ENCODE peak calls at places on chromosomes 6 and 20, in six cellular contexts. O is RWPE1, B is natural killer cell, D is left ventricle myocardium superior, E is adrenal gland, A is mucosa of gallbladder. W is an unnamed sample.

GRCh38 chr6:72977114-72977513 is 248.2 kb downstream of the KHDC1L start:
- DNase-seq in O (no peak), B (no peak), D (no peak), E (no peak), A (no peak), W (no peak)

GRCh38 chr6:15663057-15663638 is 320 bp upstream of the DTNBP1 start:
- DNase-seq in O (peak; percentile 91), B (no peak), D (no peak), E (peak; percentile 77), A (no peak), W (peak; percentile 69)

GRCh38 chr6:110270166-110270565 is 88.0 kb downstream of the METTL24 start:
- DNase-seq in O (no peak), B (no peak), D (no peak), E (no peak), A (no peak), W (no peak)

GRCh38 chr6:105072799-105073199 is 107.0 kb downstream of the POPDC3 start:
- DNase-seq in O (peak; percentile 30), B (no peak), D (no peak), E (no peak), A (no peak), W (peak; percentile 88)

GRCh38 chr6:30480536-30481156 is 8.7 kb upstream of the HLA-E start:
- DNase-seq in O (no peak), B (peak; percentile 52), D (no peak), E (no peak), A (no peak), W (no peak)

GRCh38 chr6:133764011-133764812 is 124.7 kb upstream of the TCF21 start:
- DNase-seq in O (no peak), B (no peak), D (no peak), E (no peak), A (no peak), W (no peak)

GRCh38 chr20:62516345-62516744 is 40.5 kb upstream of the GATA5 start:
- DNase-seq in O (peak; percentile 48), B (no peak), D (peak; percentile 64), E (no peak), A (no peak), W (peak; percentile 40)

GRCh38 chr20:34022154-34022842 is 28.6 kb downstream of the RALY start:
- DNase-seq in O (peak; percentile 64), B (no peak), D (no peak), E (no peak), A (no peak), W (peak; percentile 45)

GRCh38 chr6:24899647-24900325 is 36.0 kb downstream of the RIPOR2 start:
- DNase-seq in O (no peak), B (no peak), D (no peak), E (no peak), A (no peak), W (no peak)

GRCh38 chr6:137121401-137121997 is 51.9 kb downstream of the IL22RA2 start:
- DNase-seq in O (no peak), B (no peak), D (no peak), E (no peak), A (no peak), W (no peak)

GRCh38 chr6:150320450-150320849 is 48.4 kb upstream of the IYD start:
- DNase-seq in O (no peak), B (no peak), D (peak; percentile 86), E (peak; percentile 45), A (no peak), W (no peak)

GRCh38 chr6:14406616-14407343 is 289.2 kb downstream of the CD83 start:
- DNase-seq in O (no peak), B (no peak), D (no peak), E (no peak), A (no peak), W (no peak)

GRCh38 chr6:70379473-70380013 is 33.8 kb upstream of the FAM135A start:
- DNase-seq in O (no peak), B (no peak), D (no peak), E (no peak), A (no peak), W (no peak)

GRCh38 chr6:138972226-138972665 is 15.8 kb downstream of the REPS1 start:
- DNase-seq in O (no peak), B (no peak), D (no peak), E (no peak), A (no peak), W (no peak)

GRCh38 chr6:101195581-101195980 is 197.9 kb upstream of the GRIK2 start:
- DNase-seq in O (no peak), B (no peak), D (no peak), E (no peak), A (no peak), W (no peak)

GRCh38 chr20:36310215-36310981 is 4.3 kb downstream of the DLGAP4 start:
- DNase-seq in O (no peak), B (no peak), D (no peak), E (no peak), A (no peak), W (no peak)

GRCh38 chr6:25835442-25836283 is 3.8 kb upstream of the SLC17A1 start:
- DNase-seq in O (no peak), B (no peak), D (no peak), E (no peak), A (no peak), W (no peak)

GRCh38 chr20:2750343-2751251 is 49.8 kb downstream of the CPXM1 start:
- DNase-seq in O (peak; percentile 36), B (peak; percentile 15), D (peak; percentile 45), E (peak; percentile 55), A (peak; percentile 26), W (peak; percentile 45)

GRCh38 chr6:4017847-4018193 is 61.1 kb downstream of the FAM217A start:
- DNase-seq in O (no peak), B (no peak), D (no peak), E (no peak), A (no peak), W (peak; percentile 46)

GRCh38 chr6:117446851-117447250 is 21.1 kb upstream of the ROS1 start:
- DNase-seq in O (no peak), B (no peak), D (no peak), E (no peak), A (no peak), W (no peak)

GRCh38 chr20:41185013-41185757 is 47.8 kb downstream of the PLCG1 start:
- DNase-seq in O (no peak), B (no peak), D (no peak), E (peak; percentile 21), A (peak; percentile 6), W (no peak)

GRCh38 chr6:14736231-14736953 is 509.5 kb upstream of the JARID2 start:
- DNase-seq in O (no peak), B (no peak), D (no peak), E (no peak), A (no peak), W (no peak)

GRCh38 chr6:30814137-30815084 is 69.9 kb upstream of the DDR1 start:
- DNase-seq in O (peak; percentile 77), B (no peak), D (no peak), E (peak; percentile 72), A (peak; percentile 29), W (peak; percentile 88)

GRCh38 chr6:108837236-108837971 is 10.8 kb upstream of the ARMC2 start:
- DNase-seq in O (no peak), B (peak; percentile 34), D (no peak), E (no peak), A (no peak), W (peak; percentile 20)

GRCh38 chr20:11195899-11196558 is 522.2 kb upstream of the JAG1 start:
- DNase-seq in O (peak; percentile 76), B (no peak), D (no peak), E (no peak), A (no peak), W (peak; percentile 46)

GRCh38 chr20:1537731-1538058 is 19.8 kb downstream of the SIRPD start:
- DNase-seq in O (no peak), B (no peak), D (peak; percentile 57), E (peak; percentile 58), A (peak; percentile 19), W (no peak)

GRCh38 chr6:9292975-9293374 is 857.6 kb upstream of the SLC35B3 start:
- DNase-seq in O (no peak), B (no peak), D (no peak), E (no peak), A (no peak), W (no peak)

GRCh38 chr6:95203153-95203754 is 374.1 kb upstream of the MANEA start:
- DNase-seq in O (peak; percentile 25), B (no peak), D (no peak), E (peak; percentile 52), A (no peak), W (peak; percentile 52)

GRCh38 chr20:51076841-51077543 is 54.1 kb upstream of the KCNG1 start:
- DNase-seq in O (no peak), B (no peak), D (no peak), E (no peak), A (peak; percentile 63), W (no peak)

GRCh38 chr6:156877126-156877863 is 100.1 kb downstream of the ARID1B start:
- DNase-seq in O (no peak), B (no peak), D (peak; percentile 66), E (peak; percentile 67), A (no peak), W (no peak)

GRCh38 chr6:3578981-3579380 is 122.1 kb upstream of the SLC22A23 start:
- DNase-seq in O (no peak), B (no peak), D (no peak), E (no peak), A (no peak), W (no peak)

GRCh38 chr20:54350415-54350814 is 125.0 kb upstream of the DOK5 start:
- DNase-seq in O (no peak), B (no peak), D (no peak), E (no peak), A (no peak), W (peak; percentile 21)

GRCh38 chr6:92849636-92850035 is 569.7 kb downstream of the EPHA7 start:
- DNase-seq in O (peak; percentile 4), B (no peak), D (no peak), E (no peak), A (no peak), W (no peak)

GRCh38 chr6:45434401-45434741 is 56.6 kb upstream of the SUPT3H start:
- DNase-seq in O (no peak), B (no peak), D (no peak), E (no peak), A (no peak), W (no peak)